ENCODE peak calls at places on chromosomes 6 and 20, in nine cellular contexts. E is ovary; F is lower lobe of right lung; X is PC-3; A is endodermal cell; L is CD8-positive, alpha-beta T cell; U is neural progenitor cell; H is colonic mucosa; T is astrocyte. N is an unnamed sample.

GRCh38 chr6:159602370-159603185 is 90.5 kb downstream of the SOD2 start:
- DNase-seq in E (no peak), F (no peak), X (no peak), A (no peak), L (no peak), U (no peak), H (no peak), T (no peak), N (no peak)

GRCh38 chr6:87944541-87944954 is 103.1 kb upstream of the SPACA1 start:
- DNase-seq in E (no peak), F (peak; percentile 63), X (peak; percentile 60), A (peak; percentile 85), L (no peak), U (peak; percentile 49), H (no peak), T (peak; percentile 78), N (peak; percentile 38)

GRCh38 chr20:41654884-41655283 is 36.7 kb upstream of the CHD6 start:
- DNase-seq in E (no peak), F (no peak), X (peak; percentile 33), A (peak; percentile 90), L (no peak), U (peak; percentile 61), H (no peak), T (no peak), N (peak; percentile 55)

GRCh38 chr20:24782801-24783630 is 166.1 kb upstream of the CST7 start:
- DNase-seq in E (no peak), F (peak; percentile 29), X (peak; percentile 28), A (peak; percentile 65), L (no peak), U (peak; percentile 21), H (no peak), T (peak; percentile 43), N (no peak)

GRCh38 chr20:39112196-39112743 is 150.1 kb downstream of the DHX35 start:
- DNase-seq in E (no peak), F (no peak), X (peak; percentile 51), A (peak; percentile 88), L (no peak), U (peak; percentile 89), H (no peak), T (peak; percentile 15), N (peak; percentile 87)

GRCh38 chr20:14764511-14765369 is 427.3 kb upstream of the FLRT3 start:
- DNase-seq in E (no peak), F (peak; percentile 56), X (peak; percentile 88), A (no peak), L (no peak), U (no peak), H (peak; percentile 66), T (no peak), N (no peak)

GRCh38 chr6:14673201-14673600 is 555.6 kb downstream of the CD83 start:
- DNase-seq in E (no peak), F (no peak), X (peak; percentile 27), A (no peak), L (no peak), U (no peak), H (no peak), T (peak; percentile 64), N (no peak)

GRCh38 chr20:61932711-61933480 is 132.8 kb downstream of the TAF4 start:
- DNase-seq in E (no peak), F (peak; percentile 36), X (no peak), A (peak; percentile 28), L (no peak), U (no peak), H (no peak), T (no peak), N (no peak)

GRCh38 chr6:109979033-109979921 is 1.2 kb downstream of the GPR6 start:
- DNase-seq in E (no peak), F (no peak), X (no peak), A (peak; percentile 74), L (no peak), U (peak; percentile 55), H (no peak), T (no peak), N (peak; percentile 35)

DNA sequence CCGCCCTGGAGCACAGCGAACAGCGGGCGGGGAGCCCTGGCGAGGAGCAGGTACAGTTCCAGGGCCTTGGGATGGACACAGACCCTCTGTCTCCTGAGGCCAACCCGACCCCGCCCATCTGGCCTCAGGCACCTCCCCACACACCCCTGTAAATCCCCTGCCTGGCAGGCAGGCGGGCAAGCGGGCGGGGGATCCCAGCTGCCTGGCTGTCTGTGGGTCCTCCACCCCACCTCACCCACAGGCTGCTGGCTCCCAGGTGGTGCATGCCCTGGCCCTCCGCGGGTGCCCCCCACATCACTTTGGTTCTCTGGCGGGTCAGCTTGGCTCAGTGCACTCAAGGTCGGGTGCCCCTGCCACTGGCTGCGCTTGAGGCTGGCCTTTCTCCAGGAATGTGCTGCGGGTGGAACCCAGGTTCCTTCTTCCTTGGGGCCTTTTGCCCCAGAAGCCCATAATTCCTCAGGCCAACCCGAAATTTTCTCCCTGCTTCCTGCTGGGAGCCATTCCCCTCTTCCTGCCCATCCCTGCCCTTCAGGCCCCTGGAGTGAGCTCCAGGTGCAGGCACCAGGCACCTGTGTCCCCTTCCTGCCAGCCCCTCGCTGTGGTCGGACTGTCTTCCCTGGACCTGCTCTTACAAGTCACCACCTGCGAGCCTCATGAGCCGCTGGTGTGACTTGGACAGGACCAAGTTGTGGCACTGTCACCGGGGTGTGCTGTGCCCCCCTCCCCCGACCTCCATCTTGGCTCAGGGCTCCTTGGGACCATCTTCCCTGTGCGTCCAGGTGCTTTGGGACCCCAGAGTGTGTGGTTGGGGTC is 5.3 kb upstream of the TNFRSF6B start:
- DNase-seq in E (no peak), F (no peak), X (no peak), A (no peak), L (no peak), U (no peak), H (peak; percentile 59), T (no peak), N (no peak)
- H3K4me1 ChIP-seq in E (peaks cover 10% of the 10 kb centered on the region), F (peaks cover 50% of the 10 kb centered on the region), X (peaks cover 11% of the 10 kb centered on the region), A (no peaks in the 10 kb centered on the region), L (peaks cover 28% of the 10 kb centered on the region), U (no peaks in the 10 kb centered on the region), H (peaks cover 36% of the 10 kb centered on the region), T (peaks cover 16% of the 10 kb centered on the region), N (peaks cover 7% of the 10 kb centered on the region)

GRCh38 chr20:11274137-11274536 is 600.3 kb upstream of the JAG1 start:
- DNase-seq in E (no peak), F (no peak), X (peak; percentile 89), A (peak; percentile 79), L (no peak), U (peak; percentile 84), H (peak; percentile 34), T (peak; percentile 47), N (peak; percentile 77)
- TF ChIP-seq CTCF in E (peak; percentile 37), F (peak; percentile 62), X (peak; percentile 93), A (peak; percentile 80), L (no peak), U (peak; percentile 76), H (peak; percentile 43), T (peak; percentile 54), N (peak; percentile 42)

GRCh38 chr6:701696-702479 is 8.9 kb upstream of the EXOC2 start:
- DNase-seq in E (no peak), F (no peak), X (no peak), A (peak; percentile 70), L (no peak), U (peak; percentile 29), H (no peak), T (no peak), N (no peak)
- H3K4me1 ChIP-seq in E (no peaks in the 10 kb centered on the region), F (peaks cover 5% of the 10 kb centered on the region), X (peaks cover 28% of the 10 kb centered on the region), A (no peaks in the 10 kb centered on the region), L (no peaks in the 10 kb centered on the region), U (peaks cover 15% of the 10 kb centered on the region), H (no peaks in the 10 kb centered on the region), T (no peaks in the 10 kb centered on the region), N (no peaks in the 10 kb centered on the region)

GRCh38 chr20:47780990-47781389 is 4.3 kb downstream of the SULF2 start:
- DNase-seq in E (no peak), F (no peak), X (no peak), A (no peak), L (no peak), U (no peak), H (no peak), T (no peak), N (no peak)
- TF ChIP-seq CTCF in E (no peak), F (no peak), X (no peak), A (peak; percentile 63), L (no peak), U (peak; percentile 20), H (no peak), T (no peak), N (no peak)

GRCh38 chr20:50270034-50270395 is 79.4 kb downstream of the CEBPB start:
- DNase-seq in E (no peak), F (no peak), X (no peak), A (no peak), L (no peak), U (no peak), H (no peak), T (no peak), N (no peak)

GRCh38 chr20:50270569-50270968 is 79.9 kb downstream of the CEBPB start:
- DNase-seq in E (no peak), F (peak; percentile 76), X (no peak), A (no peak), L (no peak), U (no peak), H (no peak), T (no peak), N (no peak)

GRCh38 chr20:50271201-50271600 is 80.6 kb downstream of the CEBPB start:
- DNase-seq in E (no peak), F (no peak), X (no peak), A (no peak), L (no peak), U (no peak), H (no peak), T (no peak), N (no peak)

GRCh38 chr20:50267866-50268219 is 77.2 kb downstream of the CEBPB start:
- DNase-seq in E (no peak), F (no peak), X (no peak), A (no peak), L (no peak), U (peak; percentile 50), H (no peak), T (no peak), N (no peak)

DNA sequence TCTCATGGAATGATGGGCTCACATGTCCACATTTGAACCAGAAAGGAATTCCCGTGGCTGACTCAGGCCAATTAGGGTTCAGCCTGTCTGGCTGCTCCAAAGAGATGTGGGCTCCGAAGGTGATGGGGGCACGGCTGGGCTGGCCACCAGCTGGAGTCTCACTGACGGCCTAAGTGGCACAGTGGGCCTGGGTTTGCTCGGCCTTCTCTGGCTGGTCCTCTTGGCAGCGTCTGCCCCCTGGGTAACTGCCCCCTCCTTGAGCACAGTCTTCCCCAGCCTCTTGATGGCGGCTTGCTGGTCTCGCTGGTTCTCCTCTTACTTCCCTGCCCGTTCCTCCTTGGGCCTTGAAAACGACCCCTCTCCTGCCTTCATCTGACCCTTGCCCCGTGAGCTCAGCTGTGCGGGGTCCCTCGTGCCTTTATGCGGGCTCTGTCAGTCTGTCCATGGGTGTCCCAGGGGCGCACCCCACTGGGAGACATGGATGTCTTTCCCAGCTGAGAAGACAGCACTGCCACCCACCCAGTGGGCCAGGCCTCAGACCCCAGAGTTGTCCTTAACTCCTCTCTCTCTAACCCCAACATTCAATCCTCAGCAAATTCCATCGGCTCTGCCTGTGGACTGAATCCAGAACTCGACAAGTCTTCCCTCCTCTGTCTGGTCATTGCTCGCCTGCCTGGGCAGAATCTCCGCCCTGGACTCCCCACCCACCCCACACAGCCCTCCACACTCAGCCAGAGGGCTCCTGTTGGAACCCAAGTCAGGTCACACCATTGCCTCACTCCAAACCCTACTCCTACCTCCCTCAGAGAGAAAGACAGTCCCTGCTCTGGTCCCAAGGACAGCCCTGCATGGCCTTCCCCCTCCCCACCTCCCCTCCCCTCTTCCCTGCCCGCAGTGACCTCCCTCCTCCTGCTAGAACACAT is 78.7 kb downstream of the CEBPB start:
- DNase-seq in E (no peak), F (no peak), X (no peak), A (no peak), L (no peak), U (no peak), H (no peak), T (no peak), N (no peak)
- H3K4me1 ChIP-seq in E (peaks cover 3% of the 10 kb centered on the region), F (peaks cover 67% of the 10 kb centered on the region), X (peaks cover 18% of the 10 kb centered on the region), A (no peaks in the 10 kb centered on the region), L (no peaks in the 10 kb centered on the region), U (peaks cover 8% of the 10 kb centered on the region), H (peaks cover 6% of the 10 kb centered on the region), T (no peaks in the 10 kb centered on the region), N (no peaks in the 10 kb centered on the region)

GRCh38 chr6:25218346-25218745 is 60.8 kb upstream of the CARMIL1 start:
- DNase-seq in E (no peak), F (no peak), X (no peak), A (no peak), L (no peak), U (no peak), H (no peak), T (no peak), N (no peak)
- TF ChIP-seq CTCF in E (no peak), F (no peak), X (no peak), A (no peak), L (no peak), U (no peak), H (no peak), T (no peak), N (no peak)